ENCODE peak calls at places on chromosome 7, in nine cellular contexts. E is dermis blood vessel endothelial cell; K is neural crest cell; G is stimulated activated CD4-positive, alpha-beta T cell treated with anti-CD3 and anti-CD28 coated beads, Interleukin-1b, Interleukin-23, amount 100 ng/mL, for 24 hours; Y is right cardiac atrium; W is NT2/D1; C is amniotic stem cell; S is NCI-H1105 treated with DMSO at 0.1 percent for 48 hours; Q is ureter. T is an unnamed sample.

GRCh38 chr7:109939207-109939606 is 1151.7 kb upstream of the LRRN3 start:
- DNase-seq in C (no peak), Y (no peak), K (no peak), E (no peak), G (no peak), S (no peak), W (peak), Q (no peak), T (no peak)

GRCh38 chr7:91379246-91379645 is 115.0 kb downstream of the FZD1 start:
- DNase-seq in Q (no peak), K (no peak), W (no peak), Y (no peak), G (no peak), E (no peak), S (no peak), C (no peak), T (no peak)

GRCh38 chr7:8092140-8092539 is 123.5 kb downstream of the GLCCI1 start:
- DNase-seq in S (no peak), Q (no peak), W (no peak), C (no peak), G (no peak), K (no peak), E (no peak), Y (no peak), T (no peak)

GRCh38 chr7:87918740-87919139 is 15.3 kb upstream of the ADAM22 start:
- DNase-seq in K (no peak), C (no peak), Y (no peak), S (no peak), W (no peak), G (no peak), Q (no peak), E (no peak), T (no peak)

GRCh38 chr7:28002638-28003037 is 178.0 kb downstream of the JAZF1 start:
- DNase-seq in S (peak), C (no peak), E (peak), Q (no peak), K (no peak), Y (no peak), G (no peak), W (no peak), T (peak)

GRCh38 chr7:6171532-6172330 is 100.7 kb downstream of the CYTH3 start:
- DNase-seq in G (no peak), Y (peak), Q (no peak), E (no peak), W (no peak), K (no peak), S (no peak), C (no peak), T (no peak)

GRCh38 chr7:105932835-105933477 is 30.1 kb upstream of the CDHR3 start:
- DNase-seq in W (peak), S (no peak), E (no peak), K (no peak), Y (no peak), Q (no peak), C (peak), G (no peak), T (peak)

GRCh38 chr7:121562274-121562673 is 166.2 kb upstream of the FAM3C start:
- DNase-seq in E (no peak), W (no peak), K (no peak), G (no peak), S (no peak), Q (no peak), C (no peak), Y (no peak), T (peak)

GRCh38 chr7:97555845-97556431 is 175.9 kb upstream of the TAC1 start:
- DNase-seq in W (no peak), C (no peak), Y (no peak), S (peak), K (no peak), G (no peak), E (no peak), Q (no peak), T (peak)

GRCh38 chr7:92133133-92133736 is 1.0 kb downstream of the CYP51A1 start:
- DNase-seq in C (no peak), Y (no peak), W (no peak), K (no peak), E (no peak), Q (no peak), G (no peak), S (no peak), T (no peak)

GRCh38 chr7:131556912-131557457 is 557 bp upstream of the PODXL start:
- DNase-seq in E (no peak), S (peak), Y (no peak), G (no peak), Q (no peak), K (peak), C (no peak), W (no peak), T (no peak)

GRCh38 chr7:47584128-47584865 is 2.4 kb upstream of the TNS3 start:
- DNase-seq in K (no peak), E (no peak), Y (peak), Q (no peak), W (no peak), S (no peak), G (no peak), C (no peak), T (peak)

GRCh38 chr7:30684351-30684750 is 2.1 kb upstream of the CRHR2 start:
- DNase-seq in S (no peak), K (no peak), Q (no peak), G (no peak), W (no peak), E (no peak), Y (no peak), C (no peak), T (no peak)

T was measured in LHCN-M2.